ENCODE peak calls at places on chromosomes 16 and 17, in nine cellular contexts. R, J, B, U, K, W, X, G and P are unnamed samples.

GRCh38 chr17:32222621-32223020 is 43.0 kb upstream of the RHBDL3 start:
- DNase-seq in W (no peak), U (no peak), K (no peak), R (no peak), J (no peak), G (no peak), B (no peak), X (peak), P (no peak)

GRCh38 chr17:75412455-75413317 is 7.2 kb upstream of the GRB2 start:
- DNase-seq in G (no peak), K (no peak), J (peak), U (peak), X (peak), R (peak), W (peak), B (peak), P (peak)

GRCh38 chr17:4623249-4623648 is 18.2 kb downstream of the ALOX15 start:
- DNase-seq in X (peak), B (no peak), W (no peak), R (no peak), G (no peak), U (no peak), J (no peak), K (no peak), P (no peak)

GRCh38 chr17:79478841-79479240 is 132.0 kb downstream of the RBFOX3 start:
- DNase-seq in X (no peak), B (no peak), U (no peak), K (no peak), R (no peak), J (no peak), W (no peak), G (no peak), P (no peak)

GRCh38 chr17:45648642-45649041 is 135.5 kb upstream of the CRHR1 start:
- DNase-seq in X (peak), G (no peak), R (no peak), U (no peak), W (no peak), B (no peak), K (no peak), J (no peak), P (no peak)

GRCh38 chr17:34760931-34761500 is 181.6 kb downstream of the TMEM132E start:
- DNase-seq in U (no peak), X (no peak), J (no peak), B (no peak), K (no peak), R (no peak), G (no peak), W (no peak), P (no peak)

GRCh38 chr17:79915850-79916430 is 76.7 kb upstream of the CBX4 start:
- DNase-seq in W (no peak), X (peak), J (no peak), B (no peak), G (no peak), K (no peak), U (peak), R (peak), P (no peak)

GRCh38 chr17:78935419-78936323 is 10.5 kb upstream of the TIMP2 start:
- DNase-seq in J (peak), G (no peak), W (no peak), R (no peak), X (peak), K (peak), B (peak), U (no peak), P (no peak)

GRCh38 chr17:12348476-12348875 is 317.2 kb upstream of the MYOCD start:
- DNase-seq in U (no peak), X (no peak), K (no peak), B (no peak), R (no peak), G (no peak), J (no peak), W (no peak), P (no peak)

GRCh38 chr17:10216213-10216982 is 18.0 kb upstream of the GAS7 start:
- DNase-seq in J (no peak), R (no peak), U (no peak), W (no peak), G (no peak), X (no peak), K (no peak), B (no peak), P (no peak)

GRCh38 chr17:49031965-49032928 is 35.1 kb downstream of the IGF2BP1 start:
- DNase-seq in J (peak), X (peak), G (no peak), B (peak), U (peak), W (peak), K (peak), R (peak), P (peak)

GRCh38 chr16:86844691-86845090 is 266.3 kb downstream of the FOXL1 start:
- DNase-seq in K (no peak), B (no peak), R (no peak), U (no peak), G (no peak), J (no peak), W (no peak), X (peak), P (no peak)

GRCh38 chr17:16515933-16516332 is 23.9 kb upstream of the LRRC75A start:
- DNase-seq in J (no peak), K (no peak), G (no peak), R (no peak), B (no peak), U (no peak), W (no peak), X (no peak), P (no peak)

GRCh38 chr16:49588729-49589384 is 215.3 kb downstream of the C16orf78 start:
- DNase-seq in B (no peak), G (no peak), K (no peak), R (no peak), U (no peak), X (no peak), J (peak), W (no peak), P (no peak)

GRCh38 chr17:27306276-27306820 is 12.4 kb downstream of the WSB1 start:
- DNase-seq in G (no peak), U (no peak), W (no peak), R (no peak), B (no peak), K (no peak), J (no peak), X (no peak), P (no peak)

GRCh38 chr17:75888484-75888883 is 8.3 kb downstream of the TRIM65 start:
- DNase-seq in X (no peak), W (no peak), J (no peak), G (no peak), R (no peak), B (no peak), K (no peak), U (no peak), P (no peak)

GRCh38 chr17:73770849-73771229 is 126.6 kb upstream of the SDK2 start:
- DNase-seq in K (no peak), B (no peak), R (no peak), X (no peak), J (no peak), W (no peak), U (no peak), G (no peak), P (no peak)

GRCh38 chr17:3447625-3448024 is 14.0 kb upstream of the OR1E2 start:
- DNase-seq in B (no peak), G (no peak), J (no peak), X (peak), W (no peak), U (no peak), K (no peak), R (peak), P (no peak)

GRCh38 chr16:813204-813915 is 12.8 kb upstream of the GNG13 start:
- DNase-seq in J (peak), B (peak), K (no peak), X (no peak), U (peak), R (no peak), G (no peak), W (peak), P (no peak)

GRCh38 chr16:11389083-11389482 is 43.8 kb downstream of the RMI2 start:
- DNase-seq in X (no peak), K (no peak), U (no peak), B (no peak), W (no peak), R (no peak), J (no peak), G (no peak), P (no peak)

GRCh38 chr16:11386054-11386680 is 40.9 kb downstream of the RMI2 start:
- DNase-seq in U (no peak), W (no peak), X (no peak), J (no peak), K (no peak), G (no peak), B (no peak), R (no peak), P (no peak)

GRCh38 chr16:11384184-11384955 is 39.1 kb downstream of the RMI2 start:
- DNase-seq in W (no peak), J (no peak), K (no peak), R (no peak), B (no peak), X (no peak), U (no peak), G (no peak), P (no peak)

GRCh38 chr16:11384956-11385586 is 39.8 kb downstream of the RMI2 start:
- DNase-seq in U (no peak), J (no peak), B (no peak), W (no peak), K (no peak), G (no peak), X (no peak), R (no peak), P (no peak)

DNA sequence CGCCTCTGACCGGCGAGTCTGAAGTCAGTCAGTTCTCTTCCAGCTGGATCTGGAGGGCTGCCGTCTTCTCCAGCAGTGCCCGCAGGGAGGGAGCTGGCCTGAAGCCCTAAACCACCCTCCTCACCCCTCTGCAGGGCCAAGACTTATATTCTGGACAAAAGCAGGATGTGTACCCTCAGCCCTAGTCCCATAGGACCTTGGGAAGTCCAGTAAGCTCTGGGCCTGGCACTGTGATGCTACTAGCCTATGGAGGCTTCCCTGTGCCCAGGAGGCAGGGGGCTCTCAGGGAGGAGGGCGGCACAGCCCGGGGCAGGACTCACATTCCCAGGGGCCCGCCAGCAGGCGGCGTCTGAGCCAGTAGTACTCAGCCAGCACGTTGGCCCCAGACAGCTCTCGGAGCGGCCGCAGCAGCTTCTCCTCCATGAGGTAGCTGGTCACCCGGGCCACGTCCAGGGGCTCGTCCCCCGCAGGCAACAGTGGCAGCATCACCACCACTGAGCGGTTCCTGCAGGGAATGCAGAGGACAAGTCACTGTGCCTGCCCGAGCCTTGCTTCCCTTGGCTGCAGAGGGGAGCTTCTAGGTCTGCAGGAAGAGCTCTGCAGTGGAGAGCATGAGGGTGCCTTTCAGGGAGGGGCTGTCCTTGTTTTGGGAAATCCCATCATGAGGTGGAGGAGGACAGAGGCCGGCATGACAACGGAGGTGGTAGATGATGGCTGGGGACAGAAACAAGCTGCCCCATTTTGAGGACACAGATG is 41.7 kb downstream of the RMI2 start:
- DNase-seq in X (no peak), U (no peak), G (no peak), W (no peak), R (no peak), K (no peak), J (peak), B (no peak), P (no peak)
- TF ChIP-seq CTCF in X (no peak), U (no peak), G (no peak), W (no peak), R (peak), K (peak), J (peak), B (no peak), P (peak)

GRCh38 chr16:73049051-73049910 is 1.4 kb upstream of the ZFHX3 start:
- DNase-seq in W (no peak), U (no peak), R (no peak), J (no peak), X (no peak), G (no peak), K (no peak), B (no peak), P (no peak)

GRCh38 chr16:73046484-73047214 is 1.3 kb downstream of the ZFHX3 start:
- DNase-seq in W (no peak), G (no peak), R (no peak), K (no peak), X (no peak), U (no peak), J (no peak), B (no peak), P (no peak)

GRCh38 chr16:73047221-73047535 is 750 bp downstream of the ZFHX3 start:
- DNase-seq in W (no peak), G (no peak), U (no peak), B (no peak), J (no peak), R (no peak), K (peak), X (no peak), P (no peak)

GRCh38 chr16:73048292-73049050 is 543 bp upstream of the ZFHX3 start:
- DNase-seq in K (no peak), W (no peak), G (no peak), B (no peak), J (no peak), R (no peak), U (peak), X (no peak), P (no peak)

DNA sequence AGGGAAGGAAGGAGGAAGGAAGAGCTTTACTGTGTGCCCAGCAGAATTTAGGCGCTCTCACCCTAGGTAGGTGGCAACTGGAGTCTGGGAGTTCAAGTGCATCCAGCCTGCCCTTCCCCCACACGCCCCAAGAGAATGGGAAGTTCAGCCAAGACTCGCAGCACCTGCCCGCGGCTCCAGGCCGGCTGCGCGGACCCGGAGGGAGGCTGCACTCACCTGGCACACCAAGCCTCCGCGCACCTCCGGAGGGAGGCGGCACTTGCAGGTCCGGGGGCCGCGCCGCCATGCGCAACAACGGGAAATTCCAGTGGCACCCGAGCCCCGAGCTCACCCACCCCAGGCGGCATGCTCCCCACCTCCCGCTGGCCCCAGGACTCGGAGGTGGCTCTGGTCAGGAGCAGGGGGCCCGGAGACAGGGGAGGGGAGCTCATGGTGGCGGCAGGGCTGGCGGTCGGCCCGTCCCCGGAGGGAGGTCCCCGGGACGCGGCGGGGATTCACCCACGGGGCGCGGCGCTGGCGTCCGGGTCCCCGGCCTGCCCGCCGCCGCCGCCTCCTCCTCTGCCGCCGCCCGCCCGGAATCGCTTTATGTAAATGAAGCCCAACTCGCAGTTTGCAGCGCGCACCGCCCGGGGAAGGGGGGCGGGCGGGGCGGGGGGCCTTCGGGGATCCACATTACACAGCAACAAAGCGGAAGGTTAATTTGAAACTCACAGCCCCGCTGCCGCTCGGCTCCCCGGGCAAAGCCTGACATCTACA is at the start of gene ZFHX3:
- DNase-seq in W (no peak), U (peak), J (peak), R (no peak), X (peak), K (peak), B (peak), G (no peak), P (no peak)
- TF ChIP-seq CTCF in W (no peak), U (no peak), J (no peak), R (no peak), X (no peak), K (no peak), B (no peak), G (no peak), P (no peak)

GRCh38 chr17:38870259-38871165 is 654 bp downstream of the LASP1 start:
- DNase-seq in J (peak), G (no peak), B (peak), X (peak), W (peak), U (peak), R (no peak), K (peak), P (peak)

GRCh38 chr17:38868095-38868967 is 1.5 kb upstream of the LASP1 start:
- DNase-seq in J (no peak), B (peak), X (peak), R (no peak), W (no peak), K (peak), G (no peak), U (peak), P (no peak)

GRCh38 chr17:38867179-38867994 is 2.5 kb upstream of the LASP1 start:
- DNase-seq in J (peak), K (no peak), B (peak), G (no peak), R (no peak), U (peak), X (peak), W (peak), P (no peak)

GRCh38 chr17:38869647-38870258 is at the start of gene LASP1:
- DNase-seq in G (peak), R (no peak), B (peak), K (peak), W (peak), U (peak), J (peak), X (peak), P (peak)

GRCh38 chr17:38868968-38869646 is 751 bp upstream of the LASP1 start:
- DNase-seq in B (peak), X (peak), J (peak), R (peak), W (peak), U (peak), K (peak), G (peak), P (peak)
- TF ChIP-seq CTCF in B (peak), X (peak), J (no peak), R (peak), W (no peak), U (no peak), K (peak), G (peak), P (peak)

DNA sequence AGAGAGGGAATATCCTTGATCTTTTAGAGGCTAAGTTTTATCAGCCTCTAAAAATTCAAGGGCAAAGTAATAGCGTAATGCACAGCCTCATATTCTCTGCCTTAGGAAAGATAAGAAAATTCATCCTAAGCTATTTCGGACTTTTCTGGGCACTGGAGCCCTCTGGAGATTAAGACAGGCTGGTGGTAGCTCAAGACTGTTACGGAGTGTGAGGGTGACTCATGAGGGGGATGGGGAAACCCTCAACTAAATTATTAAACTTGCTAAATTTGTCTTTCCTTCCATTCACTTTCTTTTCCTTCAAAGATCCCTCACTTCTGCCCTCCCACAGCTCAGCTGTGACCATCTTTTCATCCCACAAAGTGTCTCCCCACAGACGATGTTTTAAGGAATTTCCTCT is 73.3 kb downstream of the RPH3AL start:
- DNase-seq in W (no peak), R (no peak), U (no peak), K (no peak), B (no peak), G (no peak), J (no peak), X (no peak), P (no peak)
- TF ChIP-seq CTCF in W (no peak), R (no peak), U (no peak), K (no peak), B (no peak), G (no peak), J (no peak), X (no peak), P (no peak)

DNA sequence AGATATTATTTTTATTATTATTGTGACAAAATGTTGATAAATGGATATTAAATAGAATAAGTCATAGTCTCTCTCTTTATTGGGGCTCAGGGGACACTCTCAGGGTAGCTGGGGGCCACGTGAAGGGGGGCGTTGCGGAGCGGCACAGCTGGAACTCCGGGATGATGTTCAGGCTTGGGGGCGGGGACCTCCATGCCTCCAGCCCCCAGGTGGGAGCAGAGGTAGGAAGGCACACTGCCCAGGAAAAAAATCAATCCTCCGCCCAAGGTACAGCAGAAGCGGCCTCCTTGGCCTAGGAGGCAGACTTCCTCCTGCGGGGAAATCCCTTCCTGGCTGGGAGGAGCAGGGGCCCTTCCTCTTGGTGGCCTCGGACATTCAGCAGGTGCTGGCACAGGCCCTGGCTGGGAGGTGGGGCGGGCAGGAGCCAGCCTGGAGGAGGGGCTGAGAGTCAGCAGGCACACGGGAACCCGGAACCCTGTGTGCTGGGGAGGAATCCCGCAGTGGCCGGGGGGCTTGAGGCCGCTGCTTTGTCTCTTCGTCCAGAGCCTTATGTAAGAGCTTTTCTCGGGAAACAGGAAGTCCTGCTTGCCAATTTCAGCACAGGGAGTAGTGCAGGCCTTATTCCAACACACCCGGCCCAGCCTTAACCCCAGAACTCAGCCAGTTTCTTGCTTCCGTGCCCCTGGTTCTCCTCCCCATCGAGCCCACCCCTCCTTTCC is 566 bp upstream of the TNFSF13 start:
- DNase-seq in R (no peak), K (no peak), W (no peak), B (peak), U (peak), X (peak), G (no peak), J (no peak), P (no peak)
- TF ChIP-seq CTCF in R (no peak), K (no peak), W (no peak), B (no peak), U (no peak), X (no peak), G (peak), J (no peak), P (no peak)

DNA sequence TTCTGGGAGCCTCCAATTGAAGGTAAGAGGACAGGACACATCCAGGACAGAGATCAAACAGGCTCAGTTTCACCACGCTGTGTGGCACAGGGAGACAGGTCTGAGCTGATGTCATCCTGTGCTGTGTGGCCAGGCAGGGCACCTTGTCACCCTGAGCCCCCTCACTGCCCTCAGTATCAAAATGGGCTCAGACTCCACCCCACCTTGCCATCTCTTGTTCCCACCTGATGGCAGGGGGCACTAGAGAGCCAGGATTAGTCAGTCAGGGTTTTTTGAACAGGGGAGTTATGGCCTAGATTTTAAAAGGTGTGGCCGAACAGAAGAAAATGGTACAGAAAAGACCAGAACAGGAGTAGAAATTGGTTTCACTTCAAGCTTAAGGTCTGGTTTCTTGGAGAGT is 2.6 kb downstream of the KAT2A start:
- DNase-seq in K (no peak), R (peak), J (no peak), B (no peak), U (peak), X (peak), W (no peak), G (no peak), P (no peak)
- TF ChIP-seq CTCF in K (peak), R (peak), J (no peak), B (no peak), U (peak), X (peak), W (no peak), G (peak), P (peak)